ENCODE peak calls at places on chromosomes 3 and 15, in four cellular contexts. One of them, this sample, is unnamed.
A peak's percentile ranks its signal among the peaks of the same experiment; 100 is the strongest.

GRCh38 chr3:194488007-194488742 is 1.4 kb upstream of the ATP13A3 start:
- DNase-seq in K562: peak; percentile 31
- DNase-seq in H1: no peak
- DNase-seq in GM12878: no peak
- DNase-seq in this sample: no peak

GRCh38 chr3:102904629-102905028 is 469.8 kb downstream of the ZPLD1 start:
- DNase-seq in K562: no peak
- DNase-seq in H1: no peak
- DNase-seq in GM12878: no peak
- DNase-seq in this sample: no peak

GRCh38 chr3:29594261-29594660 is 313.4 kb downstream of the RBMS3 start:
- DNase-seq in K562: no peak
- DNase-seq in H1: no peak
- DNase-seq in GM12878: no peak
- DNase-seq in this sample: no peak

GRCh38 chr3:32310336-32310735 is 71.9 kb downstream of the CMTM8 start:
- DNase-seq in K562: no peak
- DNase-seq in H1: no peak
- DNase-seq in GM12878: no peak
- DNase-seq in this sample: no peak

GRCh38 chr3:133956333-133956732 is 60.7 kb upstream of the RAB6B start:
- DNase-seq in K562: no peak
- DNase-seq in H1: no peak
- DNase-seq in GM12878: no peak
- DNase-seq in this sample: no peak

GRCh38 chr3:9125278-9125951 is 124.0 kb downstream of the SRGAP3 start:
- DNase-seq in K562: no peak
- DNase-seq in H1: no peak
- DNase-seq in GM12878: no peak
- DNase-seq in this sample: no peak

GRCh38 chr3:100782906-100783305 is 73.6 kb downstream of the TFG start:
- DNase-seq in K562: no peak
- DNase-seq in H1: no peak
- DNase-seq in GM12878: no peak
- DNase-seq in this sample: no peak

GRCh38 chr3:183381673-183382072 is 46.7 kb downstream of the MCF2L2 start:
- DNase-seq in K562: no peak
- DNase-seq in H1: no peak
- DNase-seq in GM12878: no peak
- DNase-seq in this sample: no peak

GRCh38 chr3:77536038-77536775 is 496.3 kb downstream of the ROBO2 start:
- DNase-seq in K562: no peak
- DNase-seq in H1: peak; percentile 19
- DNase-seq in GM12878: no peak
- DNase-seq in this sample: no peak

GRCh38 chr15:79352206-79352605 is 41.3 kb downstream of the TMED3 start:
- DNase-seq in K562: no peak
- DNase-seq in H1: no peak
- DNase-seq in GM12878: no peak
- DNase-seq in this sample: no peak

GRCh38 chr15:60696523-60696859 is 217.5 kb upstream of the ICE2 start:
- DNase-seq in K562: no peak
- DNase-seq in H1: no peak
- DNase-seq in GM12878: no peak
- DNase-seq in this sample: no peak

GRCh38 chr3:126179825-126180476 is 435 bp downstream of the ALDH1L1 start:
- DNase-seq in K562: no peak
- DNase-seq in H1: no peak
- DNase-seq in GM12878: no peak
- DNase-seq in this sample: peak; percentile 89

GRCh38 chr15:56367156-56367555 is 1.9 kb downstream of the TEX9 start:
- DNase-seq in K562: no peak
- DNase-seq in H1: no peak
- DNase-seq in GM12878: no peak
- DNase-seq in this sample: no peak

GRCh38 chr15:62462268-62462667 is 297.2 kb upstream of the C2CD4B start:
- DNase-seq in K562: no peak
- DNase-seq in H1: no peak
- DNase-seq in GM12878: no peak
- DNase-seq in this sample: no peak

GRCh38 chr15:62848631-62849050 is 193.9 kb upstream of the TPM1 start:
- DNase-seq in K562: no peak
- DNase-seq in H1: no peak
- DNase-seq in GM12878: no peak
- DNase-seq in this sample: peak; percentile 13

GRCh38 chr15:77607111-77607893 is 25.4 kb downstream of the LINGO1 start:
- DNase-seq in K562: peak; percentile 60
- DNase-seq in H1: no peak
- DNase-seq in GM12878: no peak
- DNase-seq in this sample: no peak

GRCh38 chr3:178270838-178271237 is 265.4 kb upstream of the KCNMB2 start:
- DNase-seq in K562: no peak
- DNase-seq in H1: no peak
- DNase-seq in GM12878: no peak
- DNase-seq in this sample: no peak

DNA sequence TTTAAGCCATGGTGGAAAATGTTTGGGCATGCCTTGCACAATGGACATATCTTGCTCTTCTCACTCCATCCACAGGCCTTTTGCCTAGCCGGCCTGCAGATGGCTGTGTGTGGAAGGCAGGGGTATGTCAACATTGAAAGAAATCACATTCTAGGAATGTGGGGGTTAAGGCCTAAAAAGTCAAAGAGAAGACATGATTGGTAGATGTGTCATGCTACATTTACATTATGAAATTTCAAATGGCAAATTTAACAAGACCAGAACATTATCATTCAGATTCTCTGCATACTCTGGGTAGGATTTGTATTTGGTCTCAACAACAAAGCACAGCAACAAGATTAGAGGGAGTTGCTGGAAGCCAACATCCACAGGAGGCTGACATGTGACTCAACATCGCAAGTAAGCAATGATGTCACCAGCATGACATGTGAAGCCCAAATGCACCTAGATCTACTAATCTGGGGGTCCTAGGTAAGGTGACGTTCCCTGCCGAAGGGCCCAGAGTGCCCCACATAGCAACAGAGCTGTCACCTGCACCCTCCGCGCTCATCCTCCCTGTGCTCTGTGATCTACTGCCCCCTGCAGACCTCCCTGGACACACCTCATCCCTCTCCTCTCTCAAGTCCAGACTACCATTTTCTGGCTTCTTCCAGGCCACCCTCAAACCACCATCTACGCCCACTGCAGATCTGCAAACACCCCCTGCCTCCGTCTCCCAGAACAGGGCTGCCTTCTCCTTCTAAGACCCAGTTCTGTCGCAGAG is 39.4 kb downstream of the CLDN18 start:
- DNase-seq in K562: no peak
- DNase-seq in H1: no peak
- DNase-seq in GM12878: no peak
- DNase-seq in this sample: no peak
- TF ChIP-seq CBX5 in K562: no peak
- TF ChIP-seq CBX5 in H1: no peak
- TF ChIP-seq CBX5 in GM12878: no peak
- TF ChIP-seq CBX5 in this sample: no peak

GRCh38 chr3:160886421-160886820 is 130.4 kb downstream of the PPM1L start:
- DNase-seq in K562: no peak
- DNase-seq in H1: no peak
- DNase-seq in GM12878: peak; percentile 64
- DNase-seq in this sample: no peak
- TF ChIP-seq CBX5 in K562: no peak
- TF ChIP-seq CBX5 in H1: no peak
- TF ChIP-seq CBX5 in GM12878: peak; percentile 36
- TF ChIP-seq CBX5 in this sample: no peak

GRCh38 chr3:39910828-39911464 is 101.5 kb downstream of the MYRIP start:
- DNase-seq in K562: no peak
- DNase-seq in H1: no peak
- DNase-seq in GM12878: no peak
- DNase-seq in this sample: peak; percentile 86
- TF ChIP-seq CBX5 in K562: no peak
- TF ChIP-seq CBX5 in H1: no peak
- TF ChIP-seq CBX5 in GM12878: no peak
- TF ChIP-seq CBX5 in this sample: no peak

GRCh38 chr15:66872394-66872793 is 170.4 kb downstream of the SMAD6 start:
- DNase-seq in K562: no peak
- DNase-seq in H1: no peak
- DNase-seq in GM12878: no peak
- DNase-seq in this sample: no peak
- TF ChIP-seq CBX5 in K562: no peak
- TF ChIP-seq CBX5 in H1: no peak
- TF ChIP-seq CBX5 in GM12878: no peak
- TF ChIP-seq CBX5 in this sample: no peak

GRCh38 chr3:105944281-105944680 is 75.5 kb upstream of the CBLB start:
- DNase-seq in K562: no peak
- DNase-seq in H1: no peak
- DNase-seq in GM12878: no peak
- DNase-seq in this sample: no peak
- TF ChIP-seq CBX5 in K562: no peak
- TF ChIP-seq CBX5 in H1: no peak
- TF ChIP-seq CBX5 in GM12878: no peak
- TF ChIP-seq CBX5 in this sample: no peak

DNA sequence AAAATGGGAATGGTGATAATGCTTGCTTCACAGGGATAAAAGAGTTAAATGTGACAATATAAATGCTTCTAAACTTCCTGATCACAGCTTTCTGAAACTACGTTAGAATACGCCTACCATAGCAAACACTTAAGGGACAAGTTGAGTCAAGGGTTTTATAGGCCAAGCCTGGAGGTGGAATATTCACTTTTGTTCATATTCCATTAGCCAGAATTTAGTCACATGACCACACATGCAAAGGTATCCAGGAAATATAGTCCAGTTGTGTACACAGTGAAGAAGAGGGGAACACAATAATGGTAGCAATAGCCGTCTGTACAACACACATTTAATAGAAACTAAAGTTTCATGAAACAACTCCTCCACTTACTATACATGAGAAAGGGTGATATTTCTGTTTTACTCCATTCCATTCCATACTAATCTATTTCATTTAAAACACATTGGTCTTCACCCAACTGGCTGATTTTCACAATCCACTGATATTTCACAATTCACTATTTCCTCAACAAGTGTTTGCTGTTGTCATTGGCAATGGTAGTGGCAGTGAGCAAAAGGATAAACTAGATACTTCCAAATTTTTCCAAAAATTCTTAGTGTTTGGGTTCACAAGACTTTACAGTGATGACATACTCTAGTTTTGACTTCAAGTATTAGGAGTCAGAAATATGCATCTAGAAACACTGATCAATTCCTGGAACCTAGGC is 270.9 kb downstream of the ERC2 start:
- DNase-seq in K562: no peak
- DNase-seq in H1: no peak
- DNase-seq in GM12878: no peak
- DNase-seq in this sample: no peak
- TF ChIP-seq CBX5 in K562: no peak
- TF ChIP-seq CBX5 in H1: no peak
- TF ChIP-seq CBX5 in GM12878: no peak
- TF ChIP-seq CBX5 in this sample: no peak

GRCh38 chr15:57596301-57596855 is 4.7 kb downstream of the MYZAP start:
- DNase-seq in K562: no peak
- DNase-seq in H1: no peak
- DNase-seq in GM12878: no peak
- DNase-seq in this sample: no peak

GRCh38 chr15:57597431-57597830 is 5.7 kb downstream of the MYZAP start:
- DNase-seq in K562: no peak
- DNase-seq in H1: no peak
- DNase-seq in GM12878: no peak
- DNase-seq in this sample: no peak

GRCh38 chr15:57598346-57598745 is 6.6 kb downstream of the MYZAP start:
- DNase-seq in K562: no peak
- DNase-seq in H1: no peak
- DNase-seq in GM12878: no peak
- DNase-seq in this sample: no peak

GRCh38 chr15:57595011-57595866 is 3.5 kb downstream of the MYZAP start:
- DNase-seq in K562: no peak
- DNase-seq in H1: no peak
- DNase-seq in GM12878: no peak
- DNase-seq in this sample: peak; percentile 21

DNA sequence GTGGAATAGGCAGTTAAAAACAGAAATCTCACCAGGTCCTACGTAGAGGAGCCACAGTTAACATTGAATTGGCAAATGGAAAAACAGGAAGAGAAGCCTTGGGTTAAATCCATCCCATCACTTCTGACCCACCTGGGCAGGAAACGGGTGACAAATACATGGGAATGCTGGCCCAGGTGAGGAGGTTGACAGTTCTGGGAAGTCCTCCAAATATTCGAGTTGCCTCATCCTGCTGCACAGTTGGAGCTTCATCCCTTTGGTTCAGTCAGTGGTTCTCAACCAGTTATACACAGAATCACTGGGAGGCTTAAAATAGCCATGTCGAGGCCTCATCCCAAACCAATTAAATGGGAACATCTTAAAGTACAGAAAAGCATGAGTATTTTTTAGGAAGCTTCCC is 5.3 kb downstream of the MYZAP start:
- DNase-seq in K562: no peak
- DNase-seq in H1: no peak
- DNase-seq in GM12878: no peak
- DNase-seq in this sample: no peak
- TF ChIP-seq CBX5 in K562: no peak
- TF ChIP-seq CBX5 in H1: no peak
- TF ChIP-seq CBX5 in GM12878: no peak
- TF ChIP-seq CBX5 in this sample: no peak

DNA sequence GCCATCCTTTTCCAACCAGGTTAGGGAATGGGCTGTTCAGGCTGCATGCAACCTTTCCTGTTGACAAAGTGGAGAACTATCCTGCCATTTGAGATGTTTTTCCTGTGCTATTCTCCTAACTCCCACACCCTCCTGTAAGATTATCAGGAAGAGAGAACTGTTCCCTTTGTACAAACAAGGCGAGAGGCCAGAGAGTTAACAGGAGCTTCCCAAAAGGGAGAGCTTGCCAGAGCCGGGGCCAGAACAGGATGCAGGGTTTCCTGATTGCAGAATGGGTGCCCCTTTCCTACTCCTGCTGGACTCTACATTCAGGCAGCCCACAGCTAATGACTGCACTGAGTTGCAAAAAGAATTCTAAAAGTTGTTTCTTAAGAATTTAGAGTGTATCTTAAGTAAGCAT is 17.1 kb downstream of the PML start:
- DNase-seq in K562: no peak
- DNase-seq in H1: no peak
- DNase-seq in GM12878: no peak
- DNase-seq in this sample: no peak
- TF ChIP-seq CBX5 in K562: no peak
- TF ChIP-seq CBX5 in H1: no peak
- TF ChIP-seq CBX5 in GM12878: no peak
- TF ChIP-seq CBX5 in this sample: no peak